ENCODE peak calls at places on chromosomes 13 and 19, in five cellular contexts. B is NB4, Z is AG10803, U is esophagus squamous epithelium, H is right cardiac atrium. E is an unnamed sample.
A peak's percentile ranks its signal among the peaks of the same experiment; 100 is the strongest.

GRCh38 chr13:112000888-112001287 is 66.1 kb upstream of the SOX1 start:
- DNase-seq in Z (no peak), H (no peak), B (no peak), U (no peak), E (no peak)

GRCh38 chr19:42303101-42303464 is 659 bp upstream of the PAFAH1B3 start:
- DNase-seq in U (no peak), Z (no peak), B (no peak), H (no peak), E (no peak)

GRCh38 chr19:4474504-4475136 is 2.5 kb downstream of the HDGFL2 start:
- DNase-seq in B (no peak), U (no peak), Z (peak; percentile 56), H (peak; percentile 65), E (peak; percentile 72)

GRCh38 chr19:45249261-45250033 is 1.6 kb upstream of the MARK4 start:
- DNase-seq in Z (no peak), B (no peak), H (no peak), U (no peak), E (peak; percentile 35)

GRCh38 chr19:55616395-55616875 is 7.9 kb downstream of the ZNF784 start:
- DNase-seq in Z (no peak), U (no peak), B (no peak), H (no peak), E (no peak)

GRCh38 chr13:99390601-99391000 is 83.4 kb upstream of the GPR183 start:
- DNase-seq in U (no peak), B (no peak), H (no peak), Z (no peak), E (no peak)

GRCh38 chr13:64959276-64959675 is 2270.9 kb downstream of the PCDH9 start:
- DNase-seq in Z (no peak), B (no peak), U (no peak), H (no peak), E (no peak)

GRCh38 chr13:92463134-92463533 is 763.5 kb upstream of the GPC6 start:
- DNase-seq in B (no peak), Z (no peak), U (no peak), H (no peak), E (no peak)

GRCh38 chr13:94020833-94021232 is 458.6 kb downstream of the DCT start:
- DNase-seq in B (no peak), H (no peak), U (no peak), Z (no peak), E (peak; percentile 52)

GRCh38 chr13:79455331-79455730 is 25.6 kb upstream of the NDFIP2 start:
- DNase-seq in B (no peak), U (no peak), H (no peak), Z (peak; percentile 22), E (peak; percentile 40)

GRCh38 chr19:35060160-35060855 is 18.8 kb downstream of the HPN start:
- DNase-seq in U (no peak), B (no peak), Z (no peak), H (no peak), E (no peak)

GRCh38 chr13:114049026-114049425 is 75.2 kb upstream of the C13orf46 start:
- DNase-seq in B (peak; percentile 41), H (peak; percentile 53), U (no peak), Z (no peak), E (no peak)

GRCh38 chr13:107678075-107678689 is 537.2 kb downstream of the LIG4 start:
- DNase-seq in U (no peak), B (no peak), H (no peak), Z (peak; percentile 11), E (no peak)

GRCh38 chr13:51786425-51787010 is 17.4 kb downstream of the DHRS12 start:
- DNase-seq in U (no peak), H (no peak), Z (peak; percentile 24), B (no peak), E (no peak)

GRCh38 chr13:72029981-72030380 is 163.0 kb upstream of the DACH1 start:
- DNase-seq in U (no peak), Z (no peak), H (no peak), B (no peak), E (no peak)

GRCh38 chr13:73779881-73780280 is 354.3 kb downstream of the KLF12 start:
- DNase-seq in Z (no peak), B (no peak), U (no peak), H (no peak), E (no peak)

GRCh38 chr13:94217370-94217769 is 262.1 kb downstream of the DCT start:
- DNase-seq in Z (peak; percentile 31), B (no peak), U (no peak), H (no peak), E (no peak)

GRCh38 chr13:102556806-102557205 is 40.0 kb upstream of the TPP2 start:
- DNase-seq in Z (no peak), B (no peak), H (no peak), U (no peak), E (no peak)

GRCh38 chr13:95239293-95239692 is 62.0 kb downstream of the ABCC4 start:
- DNase-seq in Z (no peak), U (no peak), H (no peak), B (peak; percentile 45), E (no peak)

GRCh38 chr13:99311137-99311536 is 3.9 kb upstream of the GPR183 start:
- DNase-seq in Z (no peak), U (no peak), B (peak; percentile 76), H (no peak), E (no peak)

GRCh38 chr13:113453962-113454361 is 674 bp upstream of the ADPRHL1 start:
- DNase-seq in H (no peak), B (peak; percentile 76), U (no peak), Z (peak; percentile 87), E (no peak)

GRCh38 chr13:57716295-57716694 is 84.8 kb downstream of the PCDH17 start:
- DNase-seq in Z (no peak), H (no peak), U (no peak), B (peak; percentile 2), E (peak; percentile 18)

GRCh38 chr13:71727036-71727435 is 140.0 kb downstream of the DACH1 start:
- DNase-seq in B (no peak), H (no peak), U (no peak), Z (no peak), E (no peak)

GRCh38 chr13:86185636-86186035 is 386.4 kb upstream of the SLITRK6 start:
- DNase-seq in Z (no peak), U (no peak), H (no peak), B (no peak), E (no peak)

GRCh38 chr19:48859711-48860572 is 8.5 kb downstream of the PLEKHA4 start:
- DNase-seq in Z (no peak), H (no peak), U (no peak), B (peak; percentile 29), E (no peak)

GRCh38 chr19:48861313-48861712 is 7.1 kb downstream of the PLEKHA4 start:
- DNase-seq in U (no peak), Z (no peak), H (no peak), B (no peak), E (no peak)

GRCh38 chr19:48856921-48857320 is 11.5 kb downstream of the PLEKHA4 start:
- DNase-seq in B (no peak), Z (peak; percentile 72), U (no peak), H (no peak), E (no peak)

GRCh38 chr19:48862827-48863226 is 5.6 kb downstream of the PLEKHA4 start:
- DNase-seq in B (no peak), H (no peak), Z (no peak), U (no peak), E (no peak)

DNA sequence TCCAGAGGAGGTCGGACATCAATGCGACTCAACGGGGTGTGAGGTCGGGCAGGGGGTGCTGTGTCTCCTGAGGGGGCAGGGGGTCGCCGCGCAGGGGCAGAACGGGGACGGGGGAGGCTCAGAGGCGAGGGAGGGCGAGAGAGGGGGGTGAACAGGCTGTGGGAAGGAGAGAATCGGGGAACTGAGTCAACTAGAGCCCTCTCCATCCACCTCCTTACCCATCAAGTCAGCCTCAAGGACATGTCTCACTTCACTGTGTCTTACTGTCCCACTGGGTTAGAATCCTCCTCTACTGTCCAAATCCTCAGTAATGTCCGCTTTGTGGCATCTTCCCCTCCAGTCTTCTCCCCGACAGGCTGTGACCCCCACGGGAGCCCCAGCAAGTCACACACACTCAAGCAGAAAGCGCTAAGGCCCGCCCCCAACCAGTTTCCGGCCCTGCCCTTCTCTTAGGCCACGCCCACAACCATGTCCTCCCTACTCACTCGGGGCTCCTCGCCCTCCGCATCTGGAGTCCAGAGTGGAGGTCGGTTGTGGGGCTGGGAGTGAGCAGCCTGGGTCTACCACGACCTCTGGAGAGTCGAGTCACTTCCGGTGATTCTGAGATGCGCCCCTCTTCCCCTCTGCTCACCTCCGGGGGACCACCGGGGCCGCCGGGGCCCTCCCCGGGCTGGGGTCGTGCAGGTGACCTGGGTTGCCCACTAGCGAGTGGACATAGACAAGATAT is 9.3 kb downstream of the PLEKHA4 start:
- DNase-seq in H (peak; percentile 78), B (peak; percentile 45), Z (no peak), U (no peak), E (no peak)
- H3K4me3 ChIP-seq in H (no peak overlapping the region), B (no peak overlapping the region), Z (no peak overlapping the region), U (peak overlapping the region; percentile 22), E (peak overlapping the region; percentile 21)

GRCh38 chr19:11479090-11479469 is 1.8 kb downstream of the ELAVL3 start:
- DNase-seq in H (no peak), B (no peak), Z (no peak), U (no peak), E (no peak)
- H3K4me3 ChIP-seq in H (no peak overlapping the region), B (no peak overlapping the region), Z (no peak overlapping the region), U (no peak overlapping the region), E (no peak overlapping the region)

GRCh38 chr19:7507884-7508283 is 8.0 kb upstream of the ZNF358 start:
- DNase-seq in U (no peak), Z (peak; percentile 73), H (peak; percentile 88), B (peak; percentile 69), E (peak; percentile 82)

GRCh38 chr19:7504684-7505083 is 11.2 kb upstream of the ZNF358 start:
- DNase-seq in Z (no peak), U (no peak), B (no peak), H (no peak), E (no peak)

GRCh38 chr19:7505682-7506384 is 10.1 kb upstream of the ZNF358 start:
- DNase-seq in U (no peak), Z (no peak), H (peak; percentile 81), B (no peak), E (no peak)

GRCh38 chr19:7506385-7507328 is 9.2 kb upstream of the ZNF358 start:
- DNase-seq in B (peak; percentile 73), U (peak; percentile 32), Z (peak; percentile 81), H (peak; percentile 92), E (peak; percentile 87)

GRCh38 chr19:7505288-7505681 is 10.6 kb upstream of the ZNF358 start:
- DNase-seq in B (no peak), H (peak; percentile 43), U (no peak), Z (no peak), E (no peak)
- H3K4me3 ChIP-seq in B (no peak overlapping the region), H (no peak overlapping the region), U (no peak overlapping the region), Z (no peak overlapping the region), E (no peak overlapping the region)

DNA sequence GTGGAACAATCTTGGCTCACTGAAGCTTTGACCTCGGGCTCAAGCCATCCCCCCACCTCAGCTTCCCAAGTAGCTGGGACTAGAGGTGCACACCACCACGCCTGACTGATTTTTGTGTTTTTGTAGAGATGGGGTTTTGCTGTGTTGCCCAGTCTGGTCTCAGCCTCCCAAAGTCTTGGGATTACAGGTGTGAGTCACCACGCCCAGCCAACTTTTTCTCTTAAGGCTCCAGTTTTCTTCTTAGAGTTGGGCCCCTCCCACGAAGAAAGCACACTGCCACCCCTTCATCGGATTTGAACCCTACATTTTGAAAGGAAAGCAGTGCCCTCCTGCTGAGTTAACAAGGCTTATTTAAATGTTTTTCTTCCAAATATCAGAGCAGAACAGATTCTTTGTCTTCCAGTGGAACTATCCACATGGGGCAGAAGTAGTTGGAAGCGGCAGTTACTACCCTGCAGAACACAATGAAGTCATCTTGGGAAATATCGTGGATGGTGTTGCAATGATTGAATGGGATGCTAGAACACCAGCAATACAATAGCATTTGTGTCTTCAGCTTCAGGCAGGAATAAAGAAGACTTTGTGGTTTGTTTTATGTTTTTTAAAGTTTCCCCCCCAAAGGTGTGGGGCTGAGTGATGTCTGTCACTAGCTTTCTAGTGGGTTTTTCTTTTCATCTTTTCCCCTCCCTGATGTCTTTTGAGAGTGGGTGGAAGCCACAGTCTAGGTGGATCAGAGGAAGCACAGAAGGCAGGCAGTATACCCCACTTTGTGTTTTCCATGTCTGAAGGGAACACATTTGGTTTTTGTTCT is 8.9 kb downstream of the ACTN4 start:
- DNase-seq in U (no peak), Z (peak; percentile 80), H (no peak), B (peak; percentile 61), E (peak; percentile 86)
- H3K4me3 ChIP-seq in U (no peak overlapping the region), Z (no peak overlapping the region), H (no peak overlapping the region), B (no peak overlapping the region), E (no peak overlapping the region)